ENCODE peak calls at places on chromosomes 6 and 20, in eight cellular contexts. U, A, Y, M, J, X, W and D are unnamed samples.

GRCh38 chr20:43844778-43845614 is 69.7 kb upstream of the TOX2 start:
- DNase-seq in U (no peak), A (no peak), Y (peak), M (no peak), J (no peak), X (no peak), W (peak), D (no peak)

GRCh38 chr6:137044366-137045220 is at the start of gene IL20RA:
- DNase-seq in U (peak), A (no peak), Y (peak), M (no peak), J (peak), X (no peak), W (peak), D (no peak)

GRCh38 chr6:30618270-30618787 is 689 bp downstream of the MRPS18B start:
- DNase-seq in U (no peak), A (no peak), Y (no peak), M (no peak), J (no peak), X (peak), W (no peak), D (peak)

GRCh38 chr6:132671295-132671694 is 12.3 kb upstream of the TAAR1 start:
- DNase-seq in U (no peak), A (no peak), Y (no peak), M (no peak), J (no peak), X (no peak), W (no peak), D (no peak)

GRCh38 chr6:33935439-33936080 is 131.8 kb upstream of the MLN start:
- DNase-seq in U (no peak), A (no peak), Y (no peak), M (no peak), J (no peak), X (no peak), W (no peak), D (peak)

GRCh38 chr6:112475083-112475482 is 128.0 kb downstream of the RFPL4B start:
- DNase-seq in U (no peak), A (no peak), Y (no peak), M (no peak), J (no peak), X (no peak), W (peak), D (peak)

GRCh38 chr6:12033770-12034169 is 21.7 kb downstream of the HIVEP1 start:
- DNase-seq in U (no peak), A (no peak), Y (no peak), M (no peak), J (no peak), X (peak), W (no peak), D (no peak)

GRCh38 chr6:166900130-166900708 is 56.1 kb downstream of the RNASET2 start:
- DNase-seq in U (no peak), A (no peak), Y (no peak), M (no peak), J (no peak), X (no peak), W (no peak), D (no peak)

GRCh38 chr6:142262231-142262630 is 39.6 kb upstream of the ADGRG6 start:
- DNase-seq in U (no peak), A (no peak), Y (no peak), M (no peak), J (no peak), X (no peak), W (no peak), D (no peak)

GRCh38 chr6:136812174-136812573 is 10.2 kb upstream of the PEX7 start:
- DNase-seq in U (no peak), A (no peak), Y (no peak), M (no peak), J (no peak), X (no peak), W (no peak), D (no peak)

GRCh38 chr20:426564-426963 is 18.5 kb downstream of the RBCK1 start:
- DNase-seq in U (no peak), A (no peak), Y (no peak), M (no peak), J (no peak), X (no peak), W (no peak), D (no peak)

GRCh38 chr6:45663181-45664180 is 285.7 kb upstream of the SUPT3H start:
- DNase-seq in U (no peak), A (peak), Y (no peak), M (peak), J (peak), X (no peak), W (peak), D (no peak)

GRCh38 chr6:144294016-144294415 is 8.9 kb downstream of the UTRN start:
- DNase-seq in U (no peak), A (no peak), Y (no peak), M (no peak), J (no peak), X (no peak), W (peak), D (no peak)

GRCh38 chr20:41377275-41377674 is 10.7 kb upstream of the EMILIN3 start:
- DNase-seq in U (no peak), A (no peak), Y (no peak), M (no peak), J (no peak), X (no peak), W (no peak), D (no peak)

GRCh38 chr6:138580801-138581200 is 81.5 kb upstream of the NHSL1 start:
- DNase-seq in U (no peak), A (no peak), Y (no peak), M (no peak), J (no peak), X (no peak), W (no peak), D (no peak)

GRCh38 chr6:128655978-128656498 is 135.6 kb upstream of the PTPRK start:
- DNase-seq in U (no peak), A (no peak), Y (no peak), M (no peak), J (no peak), X (no peak), W (peak), D (no peak)